ENCODE peak calls at places on chromosomes 1 and 21, in four cellular contexts. One of them, this sample, is unnamed.
A peak's percentile ranks its signal among the peaks of the same experiment; 100 is the strongest.

GRCh38 chr1:201191723-201192477 is 1.3 kb downstream of the IGFN1 start:
- DNase-seq in OCI-LY7: no peak
- DNase-seq in HuH-7: no peak
- DNase-seq in mesendoderm: no peak
- DNase-seq in this sample: peak; percentile 48

GRCh38 chr1:107559881-107560280 is 405.1 kb downstream of the VAV3 start:
- DNase-seq in OCI-LY7: no peak
- DNase-seq in HuH-7: no peak
- DNase-seq in mesendoderm: no peak
- DNase-seq in this sample: peak; percentile 20

GRCh38 chr21:15422761-15423160 is 307.0 kb upstream of the USP25 start:
- DNase-seq in OCI-LY7: no peak
- DNase-seq in HuH-7: no peak
- DNase-seq in mesendoderm: no peak
- DNase-seq in this sample: no peak

GRCh38 chr21:43817157-43818086 is 28.0 kb downstream of the RRP1 start:
- DNase-seq in OCI-LY7: no peak
- DNase-seq in HuH-7: no peak
- DNase-seq in mesendoderm: no peak
- DNase-seq in this sample: peak; percentile 83

GRCh38 chr1:189623336-189623735 is 854.3 kb downstream of the BRINP3 start:
- DNase-seq in OCI-LY7: no peak
- DNase-seq in HuH-7: no peak
- DNase-seq in mesendoderm: no peak
- DNase-seq in this sample: no peak

GRCh38 chr1:210448293-210448892 is 119.7 kb downstream of the HHAT start:
- DNase-seq in OCI-LY7: peak; percentile 10
- DNase-seq in HuH-7: peak; percentile 8
- DNase-seq in mesendoderm: peak; percentile 70
- DNase-seq in this sample: peak; percentile 54

GRCh38 chr21:29293495-29293894 is 5.2 kb upstream of the BACH1 start:
- DNase-seq in OCI-LY7: peak; percentile 94
- DNase-seq in HuH-7: no peak
- DNase-seq in mesendoderm: no peak
- DNase-seq in this sample: peak; percentile 93

GRCh38 chr1:111227434-111227833 is at the start of gene CHI3L2:
- DNase-seq in OCI-LY7: no peak
- DNase-seq in HuH-7: no peak
- DNase-seq in mesendoderm: no peak
- DNase-seq in this sample: no peak

GRCh38 chr1:3759800-3760199 is 7.5 kb downstream of the CCDC27 start:
- DNase-seq in OCI-LY7: no peak
- DNase-seq in HuH-7: no peak
- DNase-seq in mesendoderm: no peak
- DNase-seq in this sample: no peak

GRCh38 chr1:218209351-218209861 is 75.7 kb upstream of the RRP15 start:
- DNase-seq in OCI-LY7: no peak
- DNase-seq in HuH-7: no peak
- DNase-seq in mesendoderm: no peak
- DNase-seq in this sample: no peak

GRCh38 chr1:76075877-76076276 is 1.3 kb downstream of the ST6GALNAC3 start:
- DNase-seq in OCI-LY7: peak; percentile 16
- DNase-seq in HuH-7: no peak
- DNase-seq in mesendoderm: no peak
- DNase-seq in this sample: peak; percentile 68

GRCh38 chr21:39453571-39454179 is 1.9 kb downstream of the SH3BGR start:
- DNase-seq in OCI-LY7: no peak
- DNase-seq in HuH-7: no peak
- DNase-seq in mesendoderm: no peak
- DNase-seq in this sample: no peak

GRCh38 chr1:10816233-10816632 is 19.8 kb upstream of the CASZ1 start:
- DNase-seq in OCI-LY7: no peak
- DNase-seq in HuH-7: no peak
- DNase-seq in mesendoderm: no peak
- DNase-seq in this sample: no peak

GRCh38 chr21:32459972-32460371 is 47.5 kb downstream of the EVA1C start:
- DNase-seq in OCI-LY7: no peak
- DNase-seq in HuH-7: no peak
- DNase-seq in mesendoderm: no peak
- DNase-seq in this sample: no peak

GRCh38 chr1:96660503-96660902 is 61.1 kb upstream of the PTBP2 start:
- DNase-seq in OCI-LY7: no peak
- DNase-seq in HuH-7: no peak
- DNase-seq in mesendoderm: no peak
- DNase-seq in this sample: no peak

GRCh38 chr21:41431788-41432548 is 5.9 kb downstream of the MX1 start:
- DNase-seq in OCI-LY7: peak; percentile 89
- DNase-seq in HuH-7: no peak
- DNase-seq in mesendoderm: no peak
- DNase-seq in this sample: no peak

GRCh38 chr1:236746785-236747184 is 48.3 kb upstream of the MTR start:
- DNase-seq in OCI-LY7: no peak
- DNase-seq in HuH-7: no peak
- DNase-seq in mesendoderm: no peak
- DNase-seq in this sample: no peak

GRCh38 chr1:235279627-235280194 is 48.3 kb downstream of the ARID4B start:
- DNase-seq in OCI-LY7: no peak
- DNase-seq in HuH-7: no peak
- DNase-seq in mesendoderm: no peak
- DNase-seq in this sample: no peak

GRCh38 chr21:33152228-33153130 is 77.3 kb upstream of the IFNAR2 start:
- DNase-seq in OCI-LY7: no peak
- DNase-seq in HuH-7: no peak
- DNase-seq in mesendoderm: no peak
- DNase-seq in this sample: no peak

This sample was measured in NB4.